ENCODE peak calls at places on chromosomes 6 and 20, in ten cellular contexts. F, R, U, V, G, T, Q, P, Z and I are unnamed samples.

GRCh38 chr6:33886673-33887144 is 82.9 kb upstream of the MLN start:
- DNase-seq in F (no peak), R (peak), U (no peak), V (peak), G (peak), T (peak), Q (no peak), P (no peak), Z (no peak), I (no peak)

GRCh38 chr6:32876603-32877002 is 22.6 kb downstream of the PSMB9 start:
- DNase-seq in F (no peak), R (no peak), U (no peak), V (no peak), G (no peak), T (no peak), Q (no peak), P (no peak), Z (no peak), I (no peak)

GRCh38 chr20:45253260-45253659 is 1.1 kb downstream of the SLPI start:
- DNase-seq in F (no peak), R (no peak), U (no peak), V (peak), G (no peak), T (no peak), Q (no peak), P (no peak), Z (no peak), I (no peak)

GRCh38 chr20:57040461-57040860 is 226.0 kb downstream of the BMP7 start:
- DNase-seq in F (no peak), R (no peak), U (no peak), V (no peak), G (no peak), T (no peak), Q (no peak), P (no peak), Z (no peak), I (no peak)

GRCh38 chr20:1118336-1119127 is at the start of gene PSMF1:
- DNase-seq in F (peak), R (peak), U (peak), V (peak), G (peak), T (peak), Q (peak), P (peak), Z (peak), I (peak)

GRCh38 chr6:131914967-131915751 is 36.0 kb downstream of the CCN2 start:
- DNase-seq in F (peak), R (peak), U (peak), V (peak), G (peak), T (peak), Q (peak), P (peak), Z (peak), I (peak)

GRCh38 chr20:33676652-33677645 is 2.7 kb upstream of the NECAB3 start:
- DNase-seq in F (no peak), R (no peak), U (no peak), V (no peak), G (no peak), T (no peak), Q (no peak), P (no peak), Z (no peak), I (no peak)

GRCh38 chr6:44696099-44696498 is 308.6 kb downstream of the CDC5L start:
- DNase-seq in F (no peak), R (peak), U (no peak), V (no peak), G (peak), T (peak), Q (no peak), P (no peak), Z (no peak), I (no peak)

GRCh38 chr20:46784450-46785127 is 75.1 kb downstream of the SLC2A10 start:
- DNase-seq in F (no peak), R (peak), U (no peak), V (no peak), G (peak), T (no peak), Q (no peak), P (no peak), Z (no peak), I (no peak)